ENCODE peak calls at places on chromosomes 16 and 17, in eight cellular contexts. One of them, this sample, is unnamed.

GRCh38 chr16:3059723-3060242 is 5.7 kb upstream of the IL32 start:
- DNase-seq in activated CD8-positive, alpha-beta T cell treated with anti-CD3 and anti-CD28 coated beads for 36 hours: no peak
- DNase-seq in endothelial cell: no peak
- DNase-seq in fibroblast of villous mesenchyme: no peak
- DNase-seq in cardiac fibroblast: no peak
- DNase-seq in breast epithelium: no peak
- DNase-seq in progenitor cell of endocrine pancreas: no peak
- DNase-seq in astrocyte of the spinal cord: no peak
- DNase-seq in this sample: no peak

GRCh38 chr17:29102046-29102445 is 59.1 kb downstream of the PIPOX start:
- DNase-seq in activated CD8-positive, alpha-beta T cell treated with anti-CD3 and anti-CD28 coated beads for 36 hours: no peak
- DNase-seq in endothelial cell: no peak
- DNase-seq in fibroblast of villous mesenchyme: no peak
- DNase-seq in cardiac fibroblast: no peak
- DNase-seq in breast epithelium: no peak
- DNase-seq in progenitor cell of endocrine pancreas: no peak
- DNase-seq in astrocyte of the spinal cord: no peak
- DNase-seq in this sample: no peak

GRCh38 chr16:15639061-15639568 is 3.8 kb downstream of the MARF1 start:
- DNase-seq in activated CD8-positive, alpha-beta T cell treated with anti-CD3 and anti-CD28 coated beads for 36 hours: peak; percentile 51
- DNase-seq in endothelial cell: no peak
- DNase-seq in fibroblast of villous mesenchyme: no peak
- DNase-seq in cardiac fibroblast: no peak
- DNase-seq in breast epithelium: no peak
- DNase-seq in progenitor cell of endocrine pancreas: no peak
- DNase-seq in astrocyte of the spinal cord: no peak
- DNase-seq in this sample: peak; percentile 38

GRCh38 chr17:32158870-32159585 is 16.7 kb downstream of the RHOT1 start:
- DNase-seq in activated CD8-positive, alpha-beta T cell treated with anti-CD3 and anti-CD28 coated beads for 36 hours: no peak
- DNase-seq in endothelial cell: no peak
- DNase-seq in fibroblast of villous mesenchyme: no peak
- DNase-seq in cardiac fibroblast: no peak
- DNase-seq in breast epithelium: no peak
- DNase-seq in progenitor cell of endocrine pancreas: no peak
- DNase-seq in astrocyte of the spinal cord: no peak
- DNase-seq in this sample: no peak

GRCh38 chr16:64440421-64440831 is 681.4 kb downstream of the CDH11 start:
- DNase-seq in activated CD8-positive, alpha-beta T cell treated with anti-CD3 and anti-CD28 coated beads for 36 hours: no peak
- DNase-seq in endothelial cell: no peak
- DNase-seq in fibroblast of villous mesenchyme: peak; percentile 81
- DNase-seq in cardiac fibroblast: peak; percentile 93
- DNase-seq in breast epithelium: no peak
- DNase-seq in progenitor cell of endocrine pancreas: no peak
- DNase-seq in astrocyte of the spinal cord: peak; percentile 97
- DNase-seq in this sample: no peak

GRCh38 chr16:47386201-47386718 is 74.6 kb downstream of the ITFG1 start:
- DNase-seq in activated CD8-positive, alpha-beta T cell treated with anti-CD3 and anti-CD28 coated beads for 36 hours: no peak
- DNase-seq in endothelial cell: no peak
- DNase-seq in fibroblast of villous mesenchyme: no peak
- DNase-seq in cardiac fibroblast: no peak
- DNase-seq in breast epithelium: no peak
- DNase-seq in progenitor cell of endocrine pancreas: no peak
- DNase-seq in astrocyte of the spinal cord: no peak
- DNase-seq in this sample: no peak

GRCh38 chr16:27145630-27146029 is 57.7 kb upstream of the KDM8 start:
- DNase-seq in activated CD8-positive, alpha-beta T cell treated with anti-CD3 and anti-CD28 coated beads for 36 hours: no peak
- DNase-seq in endothelial cell: no peak
- DNase-seq in fibroblast of villous mesenchyme: no peak
- DNase-seq in cardiac fibroblast: no peak
- DNase-seq in breast epithelium: no peak
- DNase-seq in progenitor cell of endocrine pancreas: no peak
- DNase-seq in astrocyte of the spinal cord: no peak
- DNase-seq in this sample: no peak

GRCh38 chr16:87461466-87461975 is 31.3 kb downstream of the ZCCHC14 start:
- DNase-seq in activated CD8-positive, alpha-beta T cell treated with anti-CD3 and anti-CD28 coated beads for 36 hours: peak; percentile 30
- DNase-seq in endothelial cell: peak; percentile 76
- DNase-seq in fibroblast of villous mesenchyme: peak; percentile 55
- DNase-seq in cardiac fibroblast: peak; percentile 42
- DNase-seq in breast epithelium: peak; percentile 91
- DNase-seq in progenitor cell of endocrine pancreas: peak; percentile 77
- DNase-seq in astrocyte of the spinal cord: peak; percentile 29
- DNase-seq in this sample: peak; percentile 76

GRCh38 chr16:70372921-70373550 is 26.3 kb downstream of the DDX19A start:
- DNase-seq in activated CD8-positive, alpha-beta T cell treated with anti-CD3 and anti-CD28 coated beads for 36 hours: no peak
- DNase-seq in endothelial cell: no peak
- DNase-seq in fibroblast of villous mesenchyme: no peak
- DNase-seq in cardiac fibroblast: no peak
- DNase-seq in breast epithelium: no peak
- DNase-seq in progenitor cell of endocrine pancreas: no peak
- DNase-seq in astrocyte of the spinal cord: no peak
- DNase-seq in this sample: no peak

GRCh38 chr17:63106050-63106449 is 140.0 kb downstream of the TANC2 start:
- DNase-seq in activated CD8-positive, alpha-beta T cell treated with anti-CD3 and anti-CD28 coated beads for 36 hours: no peak
- DNase-seq in endothelial cell: no peak
- DNase-seq in fibroblast of villous mesenchyme: no peak
- DNase-seq in cardiac fibroblast: no peak
- DNase-seq in breast epithelium: no peak
- DNase-seq in progenitor cell of endocrine pancreas: no peak
- DNase-seq in astrocyte of the spinal cord: no peak
- DNase-seq in this sample: no peak

GRCh38 chr16:86510465-86511261 is at the start of gene FOXF1:
- DNase-seq in activated CD8-positive, alpha-beta T cell treated with anti-CD3 and anti-CD28 coated beads for 36 hours: peak; percentile 33
- DNase-seq in endothelial cell: no peak
- DNase-seq in fibroblast of villous mesenchyme: peak; percentile 77
- DNase-seq in cardiac fibroblast: peak; percentile 41
- DNase-seq in breast epithelium: no peak
- DNase-seq in progenitor cell of endocrine pancreas: no peak
- DNase-seq in astrocyte of the spinal cord: peak; percentile 67
- DNase-seq in this sample: peak; percentile 41

GRCh38 chr16:30395992-30396560 is 856 bp downstream of the ZNF48 start:
- DNase-seq in activated CD8-positive, alpha-beta T cell treated with anti-CD3 and anti-CD28 coated beads for 36 hours: no peak
- DNase-seq in endothelial cell: no peak
- DNase-seq in fibroblast of villous mesenchyme: no peak
- DNase-seq in cardiac fibroblast: peak; percentile 22
- DNase-seq in breast epithelium: no peak
- DNase-seq in progenitor cell of endocrine pancreas: no peak
- DNase-seq in astrocyte of the spinal cord: no peak
- DNase-seq in this sample: no peak

GRCh38 chr16:30394603-30395154 is 541 bp upstream of the ZNF48 start:
- DNase-seq in activated CD8-positive, alpha-beta T cell treated with anti-CD3 and anti-CD28 coated beads for 36 hours: peak; percentile 20
- DNase-seq in endothelial cell: no peak
- DNase-seq in fibroblast of villous mesenchyme: peak; percentile 57
- DNase-seq in cardiac fibroblast: peak; percentile 67
- DNase-seq in breast epithelium: no peak
- DNase-seq in progenitor cell of endocrine pancreas: peak; percentile 67
- DNase-seq in astrocyte of the spinal cord: peak; percentile 42
- DNase-seq in this sample: no peak

GRCh38 chr16:30397776-30398659 is 2.8 kb downstream of the ZNF48 start:
- DNase-seq in activated CD8-positive, alpha-beta T cell treated with anti-CD3 and anti-CD28 coated beads for 36 hours: peak; percentile 41
- DNase-seq in endothelial cell: no peak
- DNase-seq in fibroblast of villous mesenchyme: no peak
- DNase-seq in cardiac fibroblast: no peak
- DNase-seq in breast epithelium: no peak
- DNase-seq in progenitor cell of endocrine pancreas: no peak
- DNase-seq in astrocyte of the spinal cord: no peak
- DNase-seq in this sample: no peak

GRCh38 chr16:30397056-30397455 is 1.8 kb downstream of the ZNF48 start:
- DNase-seq in activated CD8-positive, alpha-beta T cell treated with anti-CD3 and anti-CD28 coated beads for 36 hours: no peak
- DNase-seq in endothelial cell: no peak
- DNase-seq in fibroblast of villous mesenchyme: no peak
- DNase-seq in cardiac fibroblast: no peak
- DNase-seq in breast epithelium: no peak
- DNase-seq in progenitor cell of endocrine pancreas: no peak
- DNase-seq in astrocyte of the spinal cord: no peak
- DNase-seq in this sample: no peak

GRCh38 chr16:30395155-30395991 is at the start of gene ZNF48:
- DNase-seq in activated CD8-positive, alpha-beta T cell treated with anti-CD3 and anti-CD28 coated beads for 36 hours: peak; percentile 49
- DNase-seq in endothelial cell: peak; percentile 80
- DNase-seq in fibroblast of villous mesenchyme: peak; percentile 88
- DNase-seq in cardiac fibroblast: peak; percentile 95
- DNase-seq in breast epithelium: peak; percentile 55
- DNase-seq in progenitor cell of endocrine pancreas: peak; percentile 68
- DNase-seq in astrocyte of the spinal cord: peak; percentile 91
- DNase-seq in this sample: peak; percentile 85
- TF ChIP-seq CTCF in activated CD8-positive, alpha-beta T cell treated with anti-CD3 and anti-CD28 coated beads for 36 hours: peak; percentile 32
- TF ChIP-seq CTCF in endothelial cell: peak; percentile 41
- TF ChIP-seq CTCF in fibroblast of villous mesenchyme: no peak
- TF ChIP-seq CTCF in cardiac fibroblast: no peak
- TF ChIP-seq CTCF in breast epithelium: peak; percentile 42
- TF ChIP-seq CTCF in progenitor cell of endocrine pancreas: peak; percentile 56
- TF ChIP-seq CTCF in astrocyte of the spinal cord: no peak
- TF ChIP-seq CTCF in this sample: peak; percentile 57

DNA sequence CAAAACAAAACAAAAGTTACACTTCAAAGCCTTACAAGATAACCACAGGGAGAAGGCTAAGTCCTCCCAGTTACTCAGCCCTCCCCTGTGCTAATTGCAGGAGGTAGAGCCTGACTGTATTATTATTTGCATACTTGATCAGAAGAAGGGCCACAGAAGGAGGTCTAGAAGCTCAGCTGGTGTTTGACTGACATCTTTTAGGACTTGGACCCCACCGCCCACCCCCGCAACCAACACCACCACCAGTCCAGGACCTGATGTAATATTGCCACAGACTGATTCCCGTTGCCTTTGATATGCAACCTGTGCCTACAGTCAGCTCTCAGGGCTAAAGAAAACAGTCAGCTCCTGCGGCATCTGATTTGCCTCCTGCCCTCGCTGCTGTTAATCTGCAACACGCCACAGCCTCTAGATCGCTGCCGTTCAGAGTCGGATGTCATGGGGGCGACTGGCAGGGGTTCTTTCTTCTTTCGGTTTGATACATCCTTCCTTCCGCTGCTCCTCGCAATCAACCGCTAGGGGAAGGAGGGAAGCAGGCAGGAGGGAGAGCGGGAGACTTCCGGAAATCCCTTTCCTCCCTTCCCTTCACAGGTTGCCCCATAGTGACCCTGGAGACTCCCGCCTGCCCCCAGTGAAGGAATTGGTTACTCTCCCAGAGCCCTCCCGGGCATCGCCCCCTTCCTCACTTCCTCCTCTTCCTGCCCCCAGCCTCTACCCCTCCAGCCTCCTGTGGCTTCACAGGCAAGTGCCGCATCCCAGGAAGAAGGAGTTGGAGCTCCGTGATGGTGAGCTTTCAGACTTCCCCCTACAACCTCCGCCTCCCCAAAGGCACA is 90.5 kb upstream of the SOX9 start:
- DNase-seq in activated CD8-positive, alpha-beta T cell treated with anti-CD3 and anti-CD28 coated beads for 36 hours: peak; percentile 48
- DNase-seq in endothelial cell: peak; percentile 66
- DNase-seq in fibroblast of villous mesenchyme: peak; percentile 28
- DNase-seq in cardiac fibroblast: peak; percentile 53
- DNase-seq in breast epithelium: no peak
- DNase-seq in progenitor cell of endocrine pancreas: peak; percentile 11
- DNase-seq in astrocyte of the spinal cord: peak; percentile 67
- DNase-seq in this sample: peak; percentile 44
- TF ChIP-seq CTCF in activated CD8-positive, alpha-beta T cell treated with anti-CD3 and anti-CD28 coated beads for 36 hours: no peak
- TF ChIP-seq CTCF in endothelial cell: no peak
- TF ChIP-seq CTCF in fibroblast of villous mesenchyme: peak; percentile 44
- TF ChIP-seq CTCF in cardiac fibroblast: peak; percentile 52
- TF ChIP-seq CTCF in breast epithelium: peak; percentile 33
- TF ChIP-seq CTCF in progenitor cell of endocrine pancreas: peak; percentile 53
- TF ChIP-seq CTCF in astrocyte of the spinal cord: peak; percentile 64
- TF ChIP-seq CTCF in this sample: no peak

DNA sequence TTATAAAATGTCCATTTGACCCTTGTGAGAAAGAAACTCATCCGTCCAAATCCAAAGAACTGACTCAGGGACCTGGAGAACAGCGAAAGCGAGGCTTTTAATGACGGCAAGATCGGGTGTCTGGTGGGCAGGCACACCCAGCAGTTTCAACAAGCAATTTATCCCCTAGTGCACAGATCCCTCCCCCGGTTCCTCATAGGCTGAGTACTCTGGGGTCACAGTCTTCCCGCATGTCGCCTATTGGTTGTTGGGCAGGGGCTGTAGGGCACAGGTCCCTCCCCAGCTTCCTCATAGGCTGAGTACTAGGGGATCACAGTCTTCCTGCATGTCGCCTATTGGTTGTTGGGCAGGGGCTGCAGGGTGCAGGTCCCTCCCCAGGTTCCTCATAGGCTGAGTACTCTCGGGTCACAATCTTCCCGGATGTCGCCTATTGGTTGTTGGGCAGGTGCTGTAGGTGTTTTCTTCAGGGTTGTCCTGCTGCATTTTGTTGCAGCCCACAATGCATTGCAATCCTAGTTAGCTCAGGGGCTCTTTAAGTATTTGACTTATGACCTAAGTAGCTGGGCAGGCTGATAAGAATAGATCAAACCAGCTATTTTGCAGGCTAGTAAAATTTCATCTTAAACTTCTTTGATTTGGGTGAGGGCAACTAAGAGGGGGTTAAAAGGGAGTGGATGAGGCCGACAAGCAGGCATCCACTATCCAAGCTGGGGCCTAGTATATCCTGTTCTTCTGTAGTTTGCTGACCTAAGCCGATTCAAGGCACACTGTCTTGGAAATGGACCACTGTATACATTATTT is 3.6 kb upstream of the UTS2R start:
- DNase-seq in activated CD8-positive, alpha-beta T cell treated with anti-CD3 and anti-CD28 coated beads for 36 hours: no peak
- DNase-seq in endothelial cell: no peak
- DNase-seq in fibroblast of villous mesenchyme: peak; percentile 60
- DNase-seq in cardiac fibroblast: no peak
- DNase-seq in breast epithelium: no peak
- DNase-seq in progenitor cell of endocrine pancreas: no peak
- DNase-seq in astrocyte of the spinal cord: no peak
- DNase-seq in this sample: no peak
- TF ChIP-seq CTCF in activated CD8-positive, alpha-beta T cell treated with anti-CD3 and anti-CD28 coated beads for 36 hours: no peak
- TF ChIP-seq CTCF in endothelial cell: no peak
- TF ChIP-seq CTCF in fibroblast of villous mesenchyme: no peak
- TF ChIP-seq CTCF in cardiac fibroblast: no peak
- TF ChIP-seq CTCF in breast epithelium: no peak
- TF ChIP-seq CTCF in progenitor cell of endocrine pancreas: no peak
- TF ChIP-seq CTCF in astrocyte of the spinal cord: no peak
- TF ChIP-seq CTCF in this sample: no peak

GRCh38 chr17:78707923-78708322 is 74.2 kb downstream of the CYTH1 start:
- DNase-seq in activated CD8-positive, alpha-beta T cell treated with anti-CD3 and anti-CD28 coated beads for 36 hours: no peak
- DNase-seq in endothelial cell: no peak
- DNase-seq in fibroblast of villous mesenchyme: no peak
- DNase-seq in cardiac fibroblast: no peak
- DNase-seq in breast epithelium: no peak
- DNase-seq in progenitor cell of endocrine pancreas: no peak
- DNase-seq in astrocyte of the spinal cord: no peak
- DNase-seq in this sample: no peak

GRCh38 chr17:78709119-78709681 is 72.9 kb downstream of the CYTH1 start:
- DNase-seq in activated CD8-positive, alpha-beta T cell treated with anti-CD3 and anti-CD28 coated beads for 36 hours: peak; percentile 41
- DNase-seq in endothelial cell: no peak
- DNase-seq in fibroblast of villous mesenchyme: no peak
- DNase-seq in cardiac fibroblast: no peak
- DNase-seq in breast epithelium: no peak
- DNase-seq in progenitor cell of endocrine pancreas: no peak
- DNase-seq in astrocyte of the spinal cord: no peak
- DNase-seq in this sample: peak; percentile 61

GRCh38 chr17:78707016-78707415 is 75.1 kb downstream of the CYTH1 start:
- DNase-seq in activated CD8-positive, alpha-beta T cell treated with anti-CD3 and anti-CD28 coated beads for 36 hours: no peak
- DNase-seq in endothelial cell: no peak
- DNase-seq in fibroblast of villous mesenchyme: no peak
- DNase-seq in cardiac fibroblast: no peak
- DNase-seq in breast epithelium: no peak
- DNase-seq in progenitor cell of endocrine pancreas: no peak
- DNase-seq in astrocyte of the spinal cord: peak; percentile 61
- DNase-seq in this sample: no peak

GRCh38 chr17:78709688-78710290 is 72.3 kb downstream of the CYTH1 start:
- DNase-seq in activated CD8-positive, alpha-beta T cell treated with anti-CD3 and anti-CD28 coated beads for 36 hours: no peak
- DNase-seq in endothelial cell: no peak
- DNase-seq in fibroblast of villous mesenchyme: no peak
- DNase-seq in cardiac fibroblast: no peak
- DNase-seq in breast epithelium: no peak
- DNase-seq in progenitor cell of endocrine pancreas: no peak
- DNase-seq in astrocyte of the spinal cord: no peak
- DNase-seq in this sample: no peak

GRCh38 chr17:78708510-78708973 is 73.5 kb downstream of the CYTH1 start:
- DNase-seq in activated CD8-positive, alpha-beta T cell treated with anti-CD3 and anti-CD28 coated beads for 36 hours: peak; percentile 65
- DNase-seq in endothelial cell: peak; percentile 70
- DNase-seq in fibroblast of villous mesenchyme: peak; percentile 79
- DNase-seq in cardiac fibroblast: peak; percentile 89
- DNase-seq in breast epithelium: no peak
- DNase-seq in progenitor cell of endocrine pancreas: peak; percentile 33
- DNase-seq in astrocyte of the spinal cord: peak; percentile 86
- DNase-seq in this sample: peak; percentile 54
- TF ChIP-seq CTCF in activated CD8-positive, alpha-beta T cell treated with anti-CD3 and anti-CD28 coated beads for 36 hours: peak; percentile 87
- TF ChIP-seq CTCF in endothelial cell: peak; percentile 57
- TF ChIP-seq CTCF in fibroblast of villous mesenchyme: peak; percentile 91
- TF ChIP-seq CTCF in cardiac fibroblast: peak; percentile 93
- TF ChIP-seq CTCF in breast epithelium: peak; percentile 64
- TF ChIP-seq CTCF in progenitor cell of endocrine pancreas: peak; percentile 79
- TF ChIP-seq CTCF in astrocyte of the spinal cord: peak; percentile 88
- TF ChIP-seq CTCF in this sample: peak; percentile 61

This sample was measured in GM13976.